ENCODE peak calls at places on chromosomes 1 and 21, in nine cellular contexts. O is GM13977; S is cardiac muscle cell; H is colonic mucosa; U is nephron progenitor cell; A is CD8-positive, alpha-beta T cell; Y is upper lobe of right lung; T is endothelial cell; Q is heart left ventricle. I is an unnamed sample.

GRCh38 chr1:84345220-84345619 is 43.7 kb downstream of the SAMD13 start:
- DNase-seq in O (no peak), S (no peak), H (no peak), U (no peak), A (no peak), Y (no peak), T (no peak), Q (no peak), I (no peak)

GRCh38 chr1:75970631-75971030 is 38.4 kb upstream of the ASB17 start:
- DNase-seq in O (no peak), S (no peak), H (no peak), U (no peak), A (no peak), Y (no peak), T (no peak), Q (no peak), I (no peak)

GRCh38 chr1:156746716-156747631 is 4.5 kb downstream of the HDGF start:
- DNase-seq in O (peak; percentile 71), S (peak; percentile 87), H (peak; percentile 91), U (peak; percentile 93), A (peak; percentile 64), Y (peak; percentile 95), T (peak; percentile 91), Q (peak; percentile 96), I (peak; percentile 97)

GRCh38 chr1:151990856-151991198 is 2.8 kb downstream of the S100A10 start:
- DNase-seq in O (no peak), S (peak; percentile 40), H (peak; percentile 87), U (no peak), A (no peak), Y (no peak), T (no peak), Q (peak; percentile 57), I (no peak)

GRCh38 chr21:33089439-33089838 is 19.5 kb downstream of the OLIG1 start:
- DNase-seq in O (no peak), S (no peak), H (no peak), U (no peak), A (no peak), Y (no peak), T (no peak), Q (no peak), I (no peak)

GRCh38 chr1:109617291-109617801 is 2.1 kb downstream of the GNAT2 start:
- DNase-seq in O (no peak), S (no peak), H (no peak), U (no peak), A (no peak), Y (no peak), T (no peak), Q (no peak), I (no peak)

GRCh38 chr1:247115545-247115944 is 11.4 kb upstream of the ZNF669 start:
- DNase-seq in O (no peak), S (no peak), H (no peak), U (no peak), A (no peak), Y (no peak), T (no peak), Q (no peak), I (no peak)

GRCh38 chr1:1270813-1271212 is 2.8 kb downstream of the UBE2J2 start:
- DNase-seq in O (no peak), S (no peak), H (no peak), U (no peak), A (no peak), Y (no peak), T (no peak), Q (peak; percentile 63), I (no peak)

GRCh38 chr1:50419192-50419906 is 3.9 kb downstream of the DMRTA2 start:
- DNase-seq in O (peak; percentile 51), S (no peak), H (no peak), U (peak; percentile 45), A (no peak), Y (no peak), T (peak; percentile 59), Q (no peak), I (no peak)

GRCh38 chr1:237851209-237851845 is 39.4 kb downstream of the ZP4 start:
- DNase-seq in O (peak; percentile 36), S (peak; percentile 79), H (peak; percentile 37), U (peak; percentile 78), A (no peak), Y (no peak), T (peak; percentile 71), Q (no peak), I (no peak)

GRCh38 chr1:58576727-58577675 is at the start of gene TACSTD2:
- DNase-seq in O (no peak), S (no peak), H (peak; percentile 58), U (peak; percentile 60), A (no peak), Y (peak; percentile 94), T (peak; percentile 33), Q (no peak), I (peak; percentile 93)

DNA sequence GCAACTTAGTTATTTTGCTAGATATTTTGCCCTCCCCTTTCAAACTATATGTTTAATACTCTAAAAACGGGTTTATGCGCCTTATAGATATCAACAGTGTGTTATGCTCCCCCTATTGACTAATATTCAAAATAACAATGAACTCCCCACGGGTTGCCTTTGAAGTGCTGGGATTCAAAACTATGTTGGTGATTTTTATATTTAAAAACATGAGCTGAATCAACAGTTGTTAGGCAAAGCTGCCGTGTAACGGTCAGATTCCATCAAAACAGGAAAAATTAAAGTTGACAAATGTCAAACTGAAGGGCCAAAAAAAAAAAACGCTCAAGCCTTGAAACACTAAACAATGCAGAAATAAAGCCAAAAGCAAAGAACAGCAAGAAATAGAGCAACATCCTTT is 2.5 kb downstream of the TGFBR3 start:
- DNase-seq in O (peak; percentile 66), S (peak; percentile 23), H (no peak), U (no peak), A (no peak), Y (no peak), T (no peak), Q (no peak), I (no peak)
- TF ChIP-seq CTCF in O (peak; percentile 61), S (peak; percentile 54), H (no peak), U (no peak), A (peak; percentile 60), Y (peak; percentile 51), T (no peak), Q (peak; percentile 42), I (peak; percentile 81)

GRCh38 chr1:201655243-201655642 is 116.3 kb downstream of the NAV1 start:
- DNase-seq in O (no peak), S (no peak), H (no peak), U (peak; percentile 54), A (no peak), Y (no peak), T (no peak), Q (peak; percentile 39), I (no peak)
- TF ChIP-seq CTCF in O (no peak), S (peak; percentile 26), H (no peak), U (no peak), A (no peak), Y (no peak), T (no peak), Q (no peak), I (peak; percentile 65)

GRCh38 chr1:28091043-28091781 is 2.8 kb upstream of the EYA3 start:
- DNase-seq in O (peak; percentile 63), S (peak; percentile 76), H (peak; percentile 94), U (peak; percentile 74), A (peak; percentile 81), Y (no peak), T (peak; percentile 62), Q (peak; percentile 54), I (no peak)

GRCh38 chr1:28085129-28085528 is 3.3 kb downstream of the EYA3 start:
- DNase-seq in O (no peak), S (no peak), H (no peak), U (no peak), A (no peak), Y (no peak), T (no peak), Q (no peak), I (no peak)

GRCh38 chr1:28086651-28087050 is 1.8 kb downstream of the EYA3 start:
- DNase-seq in O (no peak), S (peak; percentile 9), H (no peak), U (no peak), A (no peak), Y (no peak), T (no peak), Q (no peak), I (no peak)

GRCh38 chr1:28088168-28088961 is at the start of gene EYA3:
- DNase-seq in O (peak; percentile 96), S (peak; percentile 98), H (peak; percentile 99), U (peak; percentile 99), A (peak; percentile 99), Y (peak; percentile 99), T (peak; percentile 99), Q (peak; percentile 98), I (peak; percentile 97)

GRCh38 chr1:28087614-28088167 is 719 bp downstream of the EYA3 start:
- DNase-seq in O (no peak), S (peak; percentile 12), H (peak; percentile 27), U (peak; percentile 13), A (no peak), Y (no peak), T (peak; percentile 22), Q (no peak), I (no peak)
- TF ChIP-seq CTCF in O (peak; percentile 48), S (no peak), H (no peak), U (no peak), A (no peak), Y (no peak), T (no peak), Q (no peak), I (peak; percentile 49)

DNA sequence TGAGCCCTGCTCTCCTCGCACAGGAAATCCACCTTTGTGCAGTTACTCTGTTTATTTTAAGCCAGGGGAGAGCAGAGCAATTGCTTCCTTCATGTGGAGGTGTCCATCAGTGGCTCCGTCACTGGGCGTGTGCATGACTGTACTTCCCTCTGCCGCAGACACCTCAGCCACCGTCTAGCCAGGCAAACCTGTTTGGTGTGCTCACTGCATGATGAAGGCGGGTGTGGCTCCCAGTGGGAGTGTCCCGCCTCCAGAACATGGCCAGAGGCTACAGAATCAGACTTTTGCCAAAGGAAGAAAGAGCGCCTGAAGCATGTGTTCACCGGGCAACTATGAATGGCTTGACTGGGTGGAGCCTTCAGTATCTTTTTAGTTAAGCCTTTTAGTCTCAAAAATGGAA is 26.1 kb upstream of the LAMC2 start:
- DNase-seq in O (no peak), S (no peak), H (peak; percentile 90), U (no peak), A (no peak), Y (peak; percentile 87), T (no peak), Q (no peak), I (no peak)
- TF ChIP-seq CTCF in O (no peak), S (no peak), H (no peak), U (no peak), A (no peak), Y (no peak), T (no peak), Q (no peak), I (no peak)

DNA sequence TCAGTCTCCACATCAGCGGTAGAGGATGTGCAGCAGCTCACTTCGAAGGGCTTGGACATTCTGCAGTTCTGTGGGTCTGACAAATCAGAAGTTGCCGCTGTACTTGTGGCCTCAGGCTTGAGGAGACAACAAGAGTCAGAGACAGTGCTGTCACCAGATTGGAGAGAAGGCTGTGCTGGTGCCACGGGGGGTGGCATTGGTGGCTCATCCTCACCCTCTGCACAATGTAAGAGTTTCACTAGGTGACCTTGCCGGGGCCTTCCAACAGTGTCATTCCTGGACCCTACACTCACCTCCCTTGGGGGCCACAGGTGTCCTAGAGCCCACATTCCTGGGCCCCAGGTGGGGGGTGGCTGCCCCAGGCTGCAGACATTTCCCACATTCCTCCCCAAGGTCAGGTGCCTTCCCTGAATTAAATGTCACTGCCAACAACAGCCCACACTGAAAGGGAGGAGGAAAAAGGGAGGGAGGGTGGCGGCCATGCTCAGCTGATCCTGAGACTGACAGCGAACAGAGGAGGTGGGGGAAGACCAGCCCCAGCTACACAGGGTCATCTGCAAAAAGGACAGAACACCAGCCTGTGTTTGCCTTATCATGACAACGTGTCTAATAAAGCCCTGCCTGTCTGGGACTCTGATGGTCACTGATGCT is 46.4 kb downstream of the TMCC2 start:
- DNase-seq in O (peak; percentile 46), S (no peak), H (no peak), U (no peak), A (no peak), Y (no peak), T (no peak), Q (no peak), I (no peak)
- TF ChIP-seq CTCF in O (no peak), S (no peak), H (no peak), U (no peak), A (no peak), Y (no peak), T (no peak), Q (no peak), I (no peak)

I was measured in chondrocyte.